ENCODE peak calls at places on chromosome 17, in seven cellular contexts. H is IMR-90, I is H9, V is H1, S is mesendoderm, X is trophoblast cell, N is neuronal stem cell. R is an unnamed sample.

GRCh38 chr17:8059131-8059530 is 20.3 kb downstream of the ALOX15B start:
- DNase-seq in H (no peak), I (no peak), V (no peak), S (no peak), X (no peak), N (no peak), R (no peak)

GRCh38 chr17:42363767-42364585 is 24.3 kb downstream of the STAT3 start:
- DNase-seq in H (peak), I (no peak), V (no peak), S (no peak), X (peak), N (no peak), R (no peak)

GRCh38 chr17:42760652-42761581 is at the start of gene RAMP2:
- DNase-seq in H (no peak), I (no peak), V (no peak), S (peak), X (no peak), N (no peak), R (peak)

GRCh38 chr17:69810326-69811035 is 264.5 kb upstream of the KCNJ16 start:
- DNase-seq in H (no peak), I (no peak), V (no peak), S (no peak), X (no peak), N (no peak), R (no peak)

GRCh38 chr17:17523001-17523713 is 27.0 kb upstream of the RASD1 start:
- DNase-seq in H (no peak), I (peak), V (no peak), S (peak), X (no peak), N (no peak), R (no peak)

GRCh38 chr17:9473716-9474115 is 101.9 kb downstream of the STX8 start:
- DNase-seq in H (peak), I (no peak), V (no peak), S (no peak), X (peak), N (no peak), R (peak)

GRCh38 chr17:2706911-2707510 is 4.6 kb downstream of the CLUH start:
- DNase-seq in H (no peak), I (no peak), V (no peak), S (no peak), X (no peak), N (no peak), R (no peak)

GRCh38 chr17:78667741-78668640 is 90.8 kb upstream of the DNAH17 start:
- DNase-seq in H (no peak), I (no peak), V (no peak), S (no peak), X (no peak), N (no peak), R (no peak)

GRCh38 chr17:76480676-76481075 is 13.3 kb downstream of the AANAT start:
- DNase-seq in H (no peak), I (no peak), V (no peak), S (no peak), X (no peak), N (peak), R (no peak)

GRCh38 chr17:18850679-18851078 is 7.3 kb upstream of the PRPSAP2 start:
- DNase-seq in H (no peak), I (no peak), V (no peak), S (no peak), X (no peak), N (no peak), R (no peak)

GRCh38 chr17:1294157-1294717 is 14.8 kb downstream of the TRARG1 start:
- DNase-seq in H (no peak), I (no peak), V (no peak), S (no peak), X (no peak), N (no peak), R (no peak)

GRCh38 chr17:56624315-56624714 is 30.8 kb downstream of the NOG start:
- DNase-seq in H (no peak), I (no peak), V (no peak), S (no peak), X (no peak), N (no peak), R (peak)

GRCh38 chr17:72164340-72164739 is 43.5 kb downstream of the SOX9 start:
- DNase-seq in H (peak), I (no peak), V (no peak), S (no peak), X (no peak), N (no peak), R (no peak)

GRCh38 chr17:36602924-36603384 is 1.6 kb downstream of the MRM1 start:
- DNase-seq in H (peak), I (peak), V (no peak), S (peak), X (peak), N (peak), R (peak)

GRCh38 chr17:27609606-27610303 is 21.2 kb upstream of the LGALS9 start:
- DNase-seq in H (peak), I (peak), V (no peak), S (peak), X (no peak), N (no peak), R (peak)

GRCh38 chr17:63635787-63636186 is 13.6 kb downstream of the MAP3K3 start:
- DNase-seq in H (no peak), I (no peak), V (no peak), S (no peak), X (no peak), N (no peak), R (no peak)

GRCh38 chr17:35252646-35253045 is 9.8 kb downstream of the SLFN5 start:
- DNase-seq in H (no peak), I (no peak), V (no peak), S (no peak), X (no peak), N (no peak), R (no peak)

GRCh38 chr17:48510761-48511604 is 19.8 kb downstream of the HOXB1 start:
- DNase-seq in H (peak), I (no peak), V (no peak), S (no peak), X (peak), N (no peak), R (no peak)

GRCh38 chr17:19332371-19333131 is 30.0 kb downstream of the B9D1 start:
- DNase-seq in H (no peak), I (no peak), V (no peak), S (no peak), X (peak), N (no peak), R (no peak)

GRCh38 chr17:70136131-70136530 is 33.2 kb upstream of the KCNJ2 start:
- DNase-seq in H (no peak), I (no peak), V (no peak), S (no peak), X (no peak), N (no peak), R (no peak)

DNA sequence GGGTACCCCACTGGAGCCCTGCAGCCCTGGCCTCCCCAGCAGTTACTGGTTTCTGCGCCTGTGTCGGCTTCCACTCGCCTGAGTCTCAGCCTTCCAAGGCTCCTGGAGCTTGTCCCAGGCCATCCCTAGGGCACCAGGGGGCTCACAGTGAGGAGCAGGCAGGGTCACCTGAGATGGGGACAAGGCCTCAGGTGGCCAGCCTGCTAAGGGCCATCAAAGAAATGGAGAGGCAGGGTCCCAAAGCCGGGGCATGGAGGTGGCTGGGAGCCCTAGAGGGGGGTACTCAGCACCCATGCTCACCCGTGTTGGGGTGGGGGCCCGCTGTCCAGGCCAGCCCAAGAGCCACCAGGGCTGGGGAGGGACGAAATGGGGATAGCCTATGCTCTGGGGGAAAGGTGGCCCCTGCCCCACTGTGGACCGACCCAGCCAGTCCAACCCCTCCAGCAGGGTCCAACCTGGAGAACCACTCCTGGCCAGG is 1.3 kb downstream of the FASN start:
- DNase-seq in H (no peak), I (no peak), V (no peak), S (no peak), X (no peak), N (no peak), R (no peak)
- H2BK120ac ChIP-seq in H (no peak), I (no peak), V (peak), S (no peak), X (no peak), N (peak), R (peak)

DNA sequence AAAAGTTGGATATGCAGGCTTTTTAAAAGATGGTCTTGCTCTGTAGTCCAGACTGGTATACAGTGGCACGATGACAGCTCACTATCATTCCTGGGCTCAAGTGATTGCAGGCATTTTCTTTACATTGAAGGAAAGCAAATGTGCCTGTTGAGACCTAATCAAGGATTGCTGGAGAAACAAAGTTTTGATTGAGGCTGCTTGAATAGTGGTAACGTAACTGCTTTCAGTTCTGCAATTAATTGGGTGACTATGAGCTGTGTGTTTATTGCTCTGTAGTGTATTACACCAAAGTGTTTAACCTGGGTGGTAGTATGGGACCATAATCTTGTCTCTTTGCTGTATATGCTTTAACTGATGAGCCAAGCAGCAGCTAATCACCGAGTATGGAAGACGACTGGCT is 2.3 kb downstream of the UBB start:
- DNase-seq in H (no peak), I (no peak), V (no peak), S (no peak), X (no peak), N (no peak), R (no peak)
- H2BK120ac ChIP-seq in H (no peak), I (no peak), V (no peak), S (no peak), X (no peak), N (no peak), R (no peak)

GRCh38 chr17:74389094-74389753 is 21.9 kb downstream of the GPR142 start:
- DNase-seq in H (no peak), I (no peak), V (no peak), S (no peak), X (no peak), N (no peak), R (no peak)
- H2BK120ac ChIP-seq in H (no peak), I (no peak), V (no peak), S (no peak), X (no peak), N (peak), R (no peak)

GRCh38 chr17:65664296-65664695 is 102.8 kb upstream of the AXIN2 start:
- DNase-seq in H (peak), I (no peak), V (no peak), S (no peak), X (no peak), N (no peak), R (no peak)
- H2BK120ac ChIP-seq in H (no peak), I (no peak), V (no peak), S (no peak), X (no peak), N (no peak), R (no peak)

DNA sequence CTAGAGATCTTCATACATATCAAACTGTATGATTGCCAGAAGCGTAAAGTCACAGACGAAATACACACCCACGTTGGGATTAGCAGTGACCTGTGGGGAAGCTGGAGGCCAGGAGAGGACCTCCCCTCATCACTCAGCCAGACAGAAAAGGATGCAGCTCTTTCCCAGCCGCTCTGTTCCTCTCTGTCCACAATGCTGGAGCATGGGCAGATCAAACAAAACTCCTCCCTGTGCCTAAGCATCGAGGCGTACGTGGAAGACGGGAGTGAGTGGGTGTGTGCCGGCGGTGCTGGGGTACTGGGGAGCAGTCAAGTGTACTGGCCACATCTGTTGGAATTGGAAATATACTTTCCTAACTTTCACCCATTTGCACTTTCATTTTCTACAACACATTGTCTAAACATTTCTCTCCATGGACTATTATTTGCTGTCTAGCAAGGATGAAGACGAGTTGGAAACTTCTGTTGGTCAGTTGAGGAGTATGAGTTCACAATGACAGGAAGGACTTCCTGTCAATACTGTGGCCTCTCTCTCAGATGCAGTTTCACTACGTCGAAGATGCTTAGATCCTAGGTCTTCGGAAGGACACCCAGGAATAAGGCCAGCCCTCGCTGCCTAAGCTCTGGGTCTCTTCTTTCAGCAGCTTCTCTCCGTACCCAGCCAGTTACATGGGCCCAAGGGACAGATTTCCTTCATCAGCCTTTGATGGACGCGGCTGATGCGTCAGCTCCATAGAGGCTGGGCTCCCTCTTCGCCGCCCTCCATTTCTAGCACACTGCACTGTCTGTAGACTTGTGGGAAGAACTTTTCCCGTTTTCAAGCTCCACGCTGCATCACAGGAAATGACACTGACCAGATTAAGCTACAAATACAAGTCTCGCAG is 30.6 kb upstream of the ENDOV start:
- DNase-seq in H (no peak), I (no peak), V (no peak), S (no peak), X (no peak), N (no peak), R (no peak)
- H2BK120ac ChIP-seq in H (no peak), I (no peak), V (no peak), S (no peak), X (no peak), N (no peak), R (no peak)

GRCh38 chr17:40121886-40122465 is at the start of gene MSL1:
- DNase-seq in H (peak), I (peak), V (no peak), S (peak), X (peak), N (peak), R (peak)

GRCh38 chr17:40123811-40124114 is 2.0 kb downstream of the MSL1 start:
- DNase-seq in H (no peak), I (no peak), V (no peak), S (no peak), X (no peak), N (no peak), R (no peak)

GRCh38 chr17:40121191-40121885 is 433 bp upstream of the MSL1 start:
- DNase-seq in H (peak), I (peak), V (no peak), S (no peak), X (no peak), N (no peak), R (peak)

GRCh38 chr17:40122944-40123810 is 1.4 kb downstream of the MSL1 start:
- DNase-seq in H (peak), I (peak), V (no peak), S (peak), X (no peak), N (no peak), R (peak)

GRCh38 chr17:40122466-40122943 is 734 bp downstream of the MSL1 start:
- DNase-seq in H (peak), I (peak), V (no peak), S (peak), X (peak), N (no peak), R (peak)
- H2BK120ac ChIP-seq in H (peak), I (no peak), V (no peak), S (peak), X (peak), N (peak), R (peak)

R was measured in mesenchymal stem cell.